ENCODE peak calls at places on chromosomes 6 and 20, in five cellular contexts. K is effector memory CD4-positive, alpha-beta T cell; E is psoas muscle; R is left ventricle myocardium inferior; I is CD4-positive, alpha-beta memory T cell. P is an unnamed sample. For H3K27me3, the result is how much of the 10 kb centered on the place peaks cover.

GRCh38 chr6:33198853-33199436 is 1.5 kb downstream of the RXRB start:
- DNase-seq in K (no peak), E (no peak), R (no peak), I (no peak), P (peak)

GRCh38 chr6:138007014-138007472 is 100.2 kb downstream of the PERP start:
- DNase-seq in K (no peak), E (no peak), R (no peak), I (peak), P (no peak)

GRCh38 chr6:76779068-76779467 is 684.2 kb downstream of the HTR1B start:
- DNase-seq in K (no peak), E (no peak), R (no peak), I (no peak), P (no peak)

GRCh38 chr6:116572162-116572561 is 858 bp downstream of the RWDD1 start:
- DNase-seq in K (no peak), E (peak), R (peak), I (peak), P (no peak)

GRCh38 chr20:51917886-51918545 is 115.7 kb upstream of the SALL4 start:
- DNase-seq in K (no peak), E (no peak), R (no peak), I (no peak), P (no peak)

GRCh38 chr6:43771858-43772570 is 2.0 kb downstream of the VEGFA start:
- DNase-seq in K (no peak), E (peak), R (peak), I (peak), P (peak)

GRCh38 chr20:47784256-47784598 is 1.1 kb downstream of the SULF2 start:
- DNase-seq in K (no peak), E (no peak), R (no peak), I (no peak), P (no peak)

GRCh38 chr6:13710552-13711383 is 867 bp downstream of the RANBP9 start:
- DNase-seq in K (peak), E (peak), R (peak), I (no peak), P (peak)

GRCh38 chr20:21067255-21067654 is 38.9 kb downstream of the LINC00237 start:
- DNase-seq in K (no peak), E (no peak), R (no peak), I (no peak), P (no peak)

GRCh38 chr20:62972270-62973032 is 19.9 kb downstream of the SLC17A9 start:
- DNase-seq in K (peak), E (peak), R (peak), I (peak), P (peak)

GRCh38 chr20:4082406-4083102 is 67.2 kb upstream of the RNF24 start:
- DNase-seq in K (peak), E (no peak), R (peak), I (peak), P (peak)

GRCh38 chr20:17444091-17444490 is 87.1 kb downstream of the BFSP1 start:
- DNase-seq in K (no peak), E (no peak), R (no peak), I (no peak), P (no peak)

GRCh38 chr6:164230804-164231203 is 816.3 kb downstream of the QKI start:
- DNase-seq in K (no peak), E (no peak), R (no peak), I (no peak), P (no peak)

GRCh38 chr6:139690007-139690406 is 315.6 kb upstream of the CITED2 start:
- DNase-seq in K (no peak), E (no peak), R (no peak), I (no peak), P (no peak)

GRCh38 chr6:118558811-118559217 is 10.7 kb downstream of the PLN start:
- DNase-seq in K (no peak), E (no peak), R (no peak), I (peak), P (no peak)

GRCh38 chr6:53544050-53544499 is 826 bp downstream of the GCLC start:
- DNase-seq in K (no peak), E (no peak), R (no peak), I (no peak), P (no peak)

GRCh38 chr6:35218021-35218420 is 4.3 kb downstream of the SCUBE3 start:
- DNase-seq in K (no peak), E (no peak), R (no peak), I (no peak), P (peak)

GRCh38 chr20:57710841-57711240 is 1.0 kb upstream of the PMEPA1 start:
- DNase-seq in K (no peak), E (no peak), R (no peak), I (no peak), P (no peak)

GRCh38 chr20:57708694-57709673 is 831 bp downstream of the PMEPA1 start:
- DNase-seq in K (peak), E (peak), R (peak), I (peak), P (peak)

GRCh38 chr20:57711826-57712225 is 2.0 kb upstream of the PMEPA1 start:
- DNase-seq in K (no peak), E (no peak), R (no peak), I (no peak), P (no peak)

GRCh38 chr20:57711311-57711712 is 1.5 kb upstream of the PMEPA1 start:
- DNase-seq in K (no peak), E (no peak), R (no peak), I (no peak), P (no peak)

GRCh38 chr20:57709823-57710799 is at the start of gene PMEPA1:
- DNase-seq in K (peak), E (peak), R (peak), I (peak), P (peak)
- H3K27me3 ChIP-seq in K (under half), E (under half), R (under half), I (under half), P (under half)

DNA sequence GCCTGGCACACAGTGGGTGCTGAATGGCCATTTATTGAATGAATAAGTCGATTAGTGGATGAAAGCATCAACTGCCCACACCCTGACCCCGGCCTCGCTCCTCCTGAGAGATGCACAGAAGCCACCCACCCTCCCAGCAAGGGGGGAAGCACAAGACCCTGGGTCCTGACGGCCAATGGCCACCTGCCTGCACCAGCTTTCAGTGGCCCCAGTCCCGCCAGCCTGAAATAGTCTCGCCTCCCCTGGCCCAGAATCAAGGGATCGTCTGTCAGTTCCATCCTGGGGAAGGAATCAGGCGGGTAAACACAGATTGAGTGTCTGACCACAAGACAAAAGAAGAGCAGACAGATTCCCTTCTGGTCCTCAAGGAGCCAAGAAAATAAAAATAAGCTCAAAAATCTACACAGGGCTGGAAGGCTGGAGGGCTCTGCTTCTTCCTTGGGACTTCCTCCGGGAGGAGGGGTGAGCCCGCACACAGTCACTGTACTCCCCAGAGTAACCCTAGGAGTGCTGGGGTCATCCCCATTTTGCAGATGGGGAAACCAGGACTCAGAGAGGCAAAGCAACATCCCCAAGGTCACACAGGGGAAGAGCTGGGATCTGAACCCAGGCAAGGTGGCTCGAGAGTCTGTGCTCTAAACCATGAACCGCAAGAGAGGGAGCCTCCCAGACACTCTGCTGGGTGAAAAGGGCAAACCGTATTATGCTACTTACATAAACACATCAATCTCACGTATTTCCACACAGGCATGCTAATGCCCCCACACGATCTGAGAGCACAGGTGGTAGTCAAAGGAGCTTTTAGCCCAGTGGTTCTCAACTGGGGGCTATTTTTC is 7.8 kb downstream of the PREX1 start:
- DNase-seq in K (no peak), E (no peak), R (no peak), I (peak), P (peak)
- H3K4me3 ChIP-seq in K (peak), E (no peak), R (no peak), I (peak), P (no peak)

GRCh38 chr20:57753332-57754164 is 43.7 kb upstream of the PMEPA1 start:
- DNase-seq in K (no peak), E (no peak), R (peak), I (no peak), P (peak)
- H3K27me3 ChIP-seq in K (under half), E (under half), R (under half), I (under half), P (under half)

GRCh38 chr6:19394051-19394450 is 443.1 kb upstream of the ID4 start:
- DNase-seq in K (no peak), E (no peak), R (no peak), I (no peak), P (no peak)

GRCh38 chr6:19395316-19395715 is 441.9 kb upstream of the ID4 start:
- DNase-seq in K (no peak), E (no peak), R (no peak), I (no peak), P (no peak)

GRCh38 chr6:19394687-19395086 is 442.5 kb upstream of the ID4 start:
- DNase-seq in K (no peak), E (no peak), R (no peak), I (no peak), P (no peak)

GRCh38 chr6:19399406-19399805 is 437.8 kb upstream of the ID4 start:
- DNase-seq in K (no peak), E (no peak), R (no peak), I (no peak), P (no peak)
- H3K4me3 ChIP-seq in K (no peak), E (no peak), R (no peak), I (no peak), P (no peak)

DNA sequence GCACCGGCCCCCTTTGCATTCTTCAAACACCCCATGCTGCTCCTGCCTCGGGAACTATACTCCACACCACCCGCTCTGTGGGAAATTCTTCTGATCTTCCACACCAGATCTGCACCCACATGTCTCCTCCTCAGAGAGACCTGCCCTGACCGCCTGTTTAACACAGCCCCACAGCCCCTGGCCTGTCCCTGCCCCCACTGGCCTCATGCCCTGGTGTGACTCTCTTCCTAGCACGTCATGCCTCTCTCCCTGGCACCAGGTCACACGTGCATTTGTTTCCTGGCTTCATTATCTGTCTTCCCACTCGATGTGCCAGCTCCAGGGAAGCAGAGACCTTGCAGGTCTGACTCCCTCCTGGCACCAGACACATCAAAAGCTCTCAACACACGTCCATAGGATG is 79.6 kb downstream of the ANKRD60 start:
- DNase-seq in K (no peak), E (no peak), R (no peak), I (no peak), P (peak)
- H3K27me3 ChIP-seq in K (under half), E (under half), R (half or more), I (under half), P (under half)

GRCh38 chr20:45910670-45911485 is 1.1 kb downstream of the PLTP start:
- DNase-seq in K (peak), E (peak), R (peak), I (peak), P (peak)

GRCh38 chr20:45913105-45913504 is 1.1 kb upstream of the PLTP start:
- DNase-seq in K (no peak), E (no peak), R (no peak), I (no peak), P (no peak)

GRCh38 chr20:45909817-45910669 is 1.9 kb downstream of the PLTP start:
- DNase-seq in K (no peak), E (no peak), R (no peak), I (no peak), P (no peak)

GRCh38 chr20:45911486-45912343 is at the start of gene PLTP:
- DNase-seq in K (no peak), E (peak), R (peak), I (peak), P (peak)

GRCh38 chr20:45912344-45912682 is 358 bp upstream of the PLTP start:
- DNase-seq in K (no peak), E (no peak), R (no peak), I (no peak), P (no peak)
- H3K4me3 ChIP-seq in K (peak), E (peak), R (peak), I (no peak), P (peak)

DNA sequence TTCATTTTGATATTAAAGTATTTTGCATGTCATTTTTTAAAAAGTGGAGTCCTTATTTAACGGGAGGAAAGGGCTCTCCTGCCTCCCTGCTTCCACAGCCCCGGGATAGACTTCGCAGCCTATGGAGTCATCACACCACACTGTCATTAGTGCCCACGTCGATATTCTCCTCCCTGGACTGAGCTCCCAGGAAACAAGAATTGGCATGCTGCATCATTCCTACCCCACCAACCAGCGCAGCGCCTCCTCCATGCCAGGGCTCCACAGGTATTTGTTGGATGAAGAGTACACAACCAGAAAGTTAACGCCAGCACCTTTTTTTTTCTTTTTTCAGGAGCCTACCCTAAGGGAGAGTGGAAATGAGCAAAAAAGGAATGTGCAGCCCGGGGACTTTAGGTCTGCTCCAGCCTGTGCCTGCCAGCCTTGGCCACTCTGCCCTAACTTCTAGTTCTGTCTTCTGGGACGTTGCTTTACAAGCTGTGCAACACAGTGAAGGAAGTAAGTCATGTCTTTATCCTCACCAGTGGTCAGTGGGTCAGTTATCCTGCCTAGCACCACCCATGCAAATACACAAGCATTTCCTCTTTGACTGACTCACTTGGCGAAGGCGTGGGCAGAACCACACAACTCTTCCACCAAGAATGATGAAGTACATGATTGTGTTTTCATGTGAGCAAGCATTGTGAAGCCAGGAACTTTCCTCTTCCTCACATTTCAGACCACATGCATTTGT is 180.7 kb upstream of the UST start:
- DNase-seq in K (no peak), E (peak), R (no peak), I (no peak), P (no peak)
- H3K27me3 ChIP-seq in K (under half), E (under half), R (under half), I (under half), P (under half)

GRCh38 chr6:7085911-7086310 is 21.9 kb upstream of the RREB1 start:
- DNase-seq in K (no peak), E (peak), R (peak), I (no peak), P (no peak)
- H3K4me3 ChIP-seq in K (no peak), E (no peak), R (no peak), I (no peak), P (no peak)

DNA sequence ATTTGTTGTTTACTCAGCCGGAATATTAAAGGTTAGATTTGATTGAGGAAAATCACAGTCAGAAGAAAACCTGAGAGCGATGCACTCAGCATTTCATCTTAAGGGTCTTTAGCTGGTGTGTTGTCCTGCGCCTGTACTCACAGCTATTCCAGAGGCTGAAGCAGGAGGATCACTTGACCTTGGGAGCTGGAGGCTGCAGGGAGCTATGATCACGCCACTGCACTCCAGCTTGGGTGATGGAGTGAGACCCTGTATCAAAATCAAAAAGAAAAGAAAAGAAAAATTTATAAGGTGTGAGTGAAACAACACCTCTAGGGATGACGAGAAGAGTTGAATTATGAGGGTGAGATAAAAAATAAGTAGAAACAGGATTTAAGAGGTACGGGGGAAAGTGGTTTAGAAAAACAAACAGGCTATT is 165.0 kb downstream of the TRIM27 start:
- DNase-seq in K (no peak), E (no peak), R (no peak), I (no peak), P (no peak)
- H3K27me3 ChIP-seq in K (under half), E (under half), R (half or more), I (under half), P (under half)

P was measured in aorta.